ENCODE peak calls at places on chromosomes 6 and 20, in seven cellular contexts. F, N, Q, S, Z, I and Y are unnamed samples.

GRCh38 chr20:24949756-24950127 is 673 bp downstream of the CST7 start:
- DNase-seq in S (no peak), Q (no peak), N (peak), F (peak), Z (peak), I (peak), Y (no peak)

GRCh38 chr6:85360794-85361642 is 88.9 kb upstream of the NT5E start:
- DNase-seq in S (peak), Z (no peak), F (peak), N (peak), I (no peak), Q (peak), Y (peak)

GRCh38 chr6:14462135-14462905 is 344.7 kb downstream of the CD83 start:
- DNase-seq in N (no peak), S (no peak), F (no peak), Z (no peak), Q (no peak), I (no peak), Y (no peak)

GRCh38 chr6:33856655-33857054 is 52.9 kb upstream of the MLN start:
- DNase-seq in I (peak), Z (no peak), F (peak), Q (no peak), S (no peak), N (peak), Y (no peak)

GRCh38 chr6:1463275-1463674 is 73.9 kb downstream of the FOXF2 start:
- DNase-seq in S (no peak), Z (no peak), Q (no peak), N (no peak), I (no peak), F (no peak), Y (no peak)

GRCh38 chr6:44674226-44675155 is 287.0 kb downstream of the CDC5L start:
- DNase-seq in Z (no peak), N (no peak), Q (no peak), F (no peak), I (no peak), S (no peak), Y (no peak)

GRCh38 chr6:105164418-105164817 is 15.4 kb downstream of the POPDC3 start:
- DNase-seq in N (no peak), S (peak), Q (peak), I (no peak), Z (no peak), F (no peak), Y (peak)

GRCh38 chr6:117227245-117227962 is 38.0 kb upstream of the VGLL2 start:
- DNase-seq in S (no peak), N (no peak), Z (no peak), I (no peak), Q (no peak), F (no peak), Y (no peak)

GRCh38 chr20:2692036-2692885 is at the start of gene EBF4:
- DNase-seq in I (peak), N (peak), Z (peak), F (peak), Q (peak), S (peak), Y (peak)

GRCh38 chr6:121584591-121585369 is 149.3 kb downstream of the GJA1 start:
- DNase-seq in Z (no peak), S (peak), F (no peak), I (no peak), N (no peak), Q (peak), Y (peak)

GRCh38 chr6:44801188-44801587 is 413.7 kb downstream of the CDC5L start:
- DNase-seq in S (no peak), Q (no peak), I (no peak), Z (no peak), N (no peak), F (no peak), Y (no peak)

GRCh38 chr6:54074591-54075195 is 36.5 kb upstream of the MLIP start:
- DNase-seq in I (no peak), S (no peak), Z (no peak), F (no peak), N (no peak), Q (no peak), Y (peak)

GRCh38 chr6:122008105-122009100 is 391.0 kb upstream of the HSF2 start:
- DNase-seq in S (peak), Q (peak), I (no peak), N (no peak), F (no peak), Z (no peak), Y (peak)

GRCh38 chr20:56202493-56203077 is 45.9 kb upstream of the MC3R start:
- DNase-seq in S (peak), N (no peak), Z (no peak), Q (peak), F (peak), I (no peak), Y (peak)

GRCh38 chr6:63245908-63246307 is 34.6 kb downstream of the FKBP1C start:
- DNase-seq in Z (no peak), S (no peak), I (no peak), N (no peak), F (peak), Q (no peak), Y (no peak)

GRCh38 chr6:106961801-106962200 is 12.7 kb downstream of the CD24 start:
- DNase-seq in S (no peak), Q (no peak), N (no peak), F (no peak), Z (no peak), I (no peak), Y (no peak)

GRCh38 chr20:37774143-37774542 is 80.3 kb downstream of the CTNNBL1 start:
- DNase-seq in S (no peak), I (no peak), Q (no peak), Z (no peak), F (no peak), N (no peak), Y (no peak)

GRCh38 chr20:22836877-22837276 is 198.2 kb upstream of the SSTR4 start:
- DNase-seq in I (no peak), S (peak), N (no peak), Q (peak), F (no peak), Z (no peak), Y (peak)

GRCh38 chr20:10609276-10609675 is 64.5 kb downstream of the JAG1 start:
- DNase-seq in Z (peak), N (no peak), S (peak), F (no peak), I (no peak), Q (peak), Y (peak)

GRCh38 chr6:38262609-38263008 is 377.1 kb downstream of the BTBD9 start:
- DNase-seq in Q (peak), I (no peak), F (no peak), Z (no peak), N (no peak), S (peak), Y (peak)

GRCh38 chr6:12656841-12657435 is 59.6 kb upstream of the PHACTR1 start:
- DNase-seq in F (no peak), Q (no peak), N (no peak), Z (no peak), I (no peak), S (no peak), Y (no peak)

GRCh38 chr20:18541741-18542140 is 25.5 kb upstream of the SMIM26 start:
- DNase-seq in S (no peak), F (no peak), I (no peak), Q (peak), Z (no peak), N (no peak), Y (no peak)

GRCh38 chr20:43954704-43955243 is 40.1 kb downstream of the TOX2 start:
- DNase-seq in Q (no peak), I (no peak), Z (no peak), N (no peak), F (no peak), S (peak), Y (no peak)

GRCh38 chr20:3935956-3936340 is 46.8 kb downstream of the PANK2 start:
- DNase-seq in I (no peak), F (no peak), S (no peak), Z (no peak), Q (no peak), N (no peak), Y (no peak)

GRCh38 chr6:25883536-25883935 is 9.5 kb upstream of the SLC17A3 start:
- DNase-seq in S (no peak), N (no peak), Q (peak), F (no peak), I (no peak), Z (no peak), Y (no peak)

GRCh38 chr6:128336436-128337095 is 183.8 kb downstream of the PTPRK start:
- DNase-seq in S (no peak), F (no peak), N (no peak), Q (peak), Z (no peak), I (no peak), Y (no peak)

GRCh38 chr20:62952373-62953166 is at the start of gene SLC17A9:
- DNase-seq in N (peak), Z (peak), I (peak), Q (peak), S (no peak), F (peak), Y (no peak)

GRCh38 chr20:32040142-32040953 is 11.7 kb upstream of the HCK start:
- DNase-seq in Q (no peak), N (peak), Z (no peak), F (peak), S (no peak), I (peak), Y (no peak)

GRCh38 chr20:9458075-9458818 is 56.1 kb upstream of the LAMP5 start:
- DNase-seq in N (no peak), Z (no peak), F (peak), S (no peak), Q (peak), I (no peak), Y (peak)

GRCh38 chr20:33490023-33490933 is at the start of gene CBFA2T2:
- DNase-seq in Q (peak), Z (peak), F (no peak), N (peak), S (peak), I (no peak), Y (peak)

GRCh38 chr20:46512943-46513844 is at the start of gene ZNF334:
- DNase-seq in I (peak), N (peak), Z (peak), Q (peak), F (peak), S (peak), Y (peak)

GRCh38 chr20:48695738-48696137 is 132.1 kb downstream of the PREX1 start:
- DNase-seq in I (no peak), F (no peak), S (no peak), Z (no peak), Q (no peak), N (no peak), Y (no peak)

GRCh38 chr20:48697845-48698491 is 129.8 kb downstream of the PREX1 start:
- DNase-seq in Z (peak), N (peak), F (no peak), S (peak), I (peak), Q (peak), Y (peak)

GRCh38 chr20:48695255-48695654 is 132.5 kb downstream of the PREX1 start:
- DNase-seq in Q (no peak), N (no peak), I (no peak), F (no peak), S (no peak), Z (no peak), Y (no peak)

GRCh38 chr20:48701702-48702101 is 126.1 kb downstream of the PREX1 start:
- DNase-seq in N (no peak), Z (peak), Q (no peak), I (peak), S (no peak), F (no peak), Y (no peak)

GRCh38 chr20:48698507-48699267 is 129.1 kb downstream of the PREX1 start:
- DNase-seq in F (no peak), I (peak), Z (peak), N (no peak), Q (no peak), S (no peak), Y (no peak)
- TF ChIP-seq CTCF in F (peak), I (no peak), Z (no peak), N (no peak), Q (no peak), S (no peak), Y (peak)

GRCh38 chr6:162973975-162974374 is 246.2 kb downstream of the PACRG start:
- DNase-seq in F (no peak), S (no peak), Q (no peak), I (no peak), N (no peak), Z (no peak), Y (no peak)

GRCh38 chr6:162973141-162973872 is 245.5 kb downstream of the PACRG start:
- DNase-seq in Q (no peak), I (no peak), S (no peak), Z (no peak), F (no peak), N (no peak), Y (peak)

GRCh38 chr6:162974685-162975084 is 246.9 kb downstream of the PACRG start:
- DNase-seq in Q (peak), Z (no peak), S (peak), I (no peak), N (no peak), F (no peak), Y (no peak)

GRCh38 chr6:162976141-162976540 is 248.4 kb downstream of the PACRG start:
- DNase-seq in N (no peak), F (no peak), Z (no peak), I (no peak), Q (no peak), S (no peak), Y (no peak)

GRCh38 chr6:162971346-162971745 is 243.6 kb downstream of the PACRG start:
- DNase-seq in S (no peak), Q (no peak), F (no peak), I (no peak), N (no peak), Z (no peak), Y (no peak)
- H3K4me3 ChIP-seq in S (no peak), Q (no peak), F (no peak), I (no peak), N (no peak), Z (no peak), Y (no peak)

DNA sequence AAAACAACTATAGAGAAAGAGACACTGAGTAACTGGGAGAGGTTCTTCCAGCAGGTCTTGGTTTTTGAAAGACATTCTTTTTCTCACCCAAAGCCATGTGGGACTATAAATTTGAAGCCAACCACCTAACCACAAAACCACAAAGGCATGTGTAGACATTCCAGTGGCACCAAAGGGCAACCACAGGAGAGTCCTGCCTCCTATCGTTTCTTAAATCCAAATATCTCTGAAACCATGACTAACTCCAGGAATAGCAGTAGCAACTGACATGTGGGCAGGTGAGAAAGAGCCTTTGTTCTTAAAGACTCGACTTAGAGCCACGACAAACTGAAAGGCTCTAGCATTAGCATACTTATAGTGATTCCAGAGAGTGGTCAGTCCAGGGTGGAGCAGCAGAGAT is 9.3 kb upstream of the COL9A1 start:
- DNase-seq in N (no peak), S (peak), Z (no peak), F (peak), Q (peak), I (no peak), Y (peak)
- TF ChIP-seq CTCF in N (no peak), S (no peak), Z (no peak), F (no peak), Q (no peak), I (no peak), Y (no peak)

GRCh38 chr6:152948150-152948768 is 34.6 kb downstream of the FBXO5 start:
- DNase-seq in N (no peak), Z (no peak), I (no peak), S (peak), F (peak), Q (peak), Y (peak)
- H3K4me3 ChIP-seq in N (no peak), Z (no peak), I (peak), S (peak), F (no peak), Q (no peak), Y (no peak)

DNA sequence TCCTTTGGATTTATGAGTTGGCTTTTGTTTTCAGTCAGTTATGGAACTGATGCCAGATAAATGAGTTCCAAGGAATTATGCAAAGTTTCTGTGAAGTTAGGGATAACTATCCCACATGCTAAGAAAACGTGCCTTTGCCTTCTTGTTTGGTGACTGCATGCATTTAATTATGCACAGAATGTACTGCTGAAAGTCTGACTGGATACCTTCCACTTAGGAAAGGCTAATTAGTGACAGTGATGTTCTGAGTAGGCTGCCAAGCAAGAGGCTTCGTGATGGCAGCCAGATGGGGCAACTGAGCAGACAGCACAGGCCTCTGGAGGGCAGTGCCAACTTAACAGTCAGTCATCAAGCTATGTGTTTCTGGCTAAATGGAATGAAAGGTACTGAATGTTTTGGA is 289.9 kb downstream of the CD109 start:
- DNase-seq in F (peak), I (no peak), Q (peak), Z (no peak), S (peak), N (no peak), Y (peak)
- TF ChIP-seq CTCF in F (peak), I (no peak), Q (peak), Z (peak), S (peak), N (no peak), Y (peak)

GRCh38 chr6:93419304-93420162 is at the start of gene EPHA7:
- DNase-seq in I (peak), F (peak), Z (peak), Q (peak), S (peak), N (peak), Y (peak)

GRCh38 chr6:93417421-93417996 is 1.9 kb downstream of the EPHA7 start:
- DNase-seq in Q (peak), I (no peak), F (no peak), N (no peak), Z (peak), S (peak), Y (peak)

GRCh38 chr6:93418113-93418447 is 1.3 kb downstream of the EPHA7 start:
- DNase-seq in N (no peak), F (no peak), I (no peak), Z (no peak), S (no peak), Q (no peak), Y (no peak)

GRCh38 chr6:93418448-93419303 is 683 bp downstream of the EPHA7 start:
- DNase-seq in F (no peak), N (peak), Z (peak), I (peak), S (no peak), Q (peak), Y (peak)

GRCh38 chr6:93420163-93420806 is 926 bp upstream of the EPHA7 start:
- DNase-seq in Q (peak), F (no peak), Z (no peak), N (no peak), I (no peak), S (no peak), Y (peak)
- H3K4me3 ChIP-seq in Q (peak), F (no peak), Z (peak), N (peak), I (peak), S (peak), Y (peak)

GRCh38 chr6:3809982-3810381 is 39.2 kb upstream of the FAM50B start:
- DNase-seq in I (no peak), Q (no peak), Z (no peak), S (no peak), N (no peak), F (no peak), Y (no peak)

GRCh38 chr6:3811191-3811590 is 38.0 kb upstream of the FAM50B start:
- DNase-seq in Z (no peak), Q (no peak), F (no peak), I (no peak), S (no peak), N (no peak), Y (no peak)

GRCh38 chr6:3809515-3809891 is 39.7 kb upstream of the FAM50B start:
- DNase-seq in F (no peak), N (no peak), Z (no peak), Q (no peak), I (no peak), S (no peak), Y (no peak)

GRCh38 chr6:3808189-3808588 is 41.0 kb upstream of the FAM50B start:
- DNase-seq in Q (peak), I (no peak), F (no peak), S (no peak), N (no peak), Z (no peak), Y (no peak)

DNA sequence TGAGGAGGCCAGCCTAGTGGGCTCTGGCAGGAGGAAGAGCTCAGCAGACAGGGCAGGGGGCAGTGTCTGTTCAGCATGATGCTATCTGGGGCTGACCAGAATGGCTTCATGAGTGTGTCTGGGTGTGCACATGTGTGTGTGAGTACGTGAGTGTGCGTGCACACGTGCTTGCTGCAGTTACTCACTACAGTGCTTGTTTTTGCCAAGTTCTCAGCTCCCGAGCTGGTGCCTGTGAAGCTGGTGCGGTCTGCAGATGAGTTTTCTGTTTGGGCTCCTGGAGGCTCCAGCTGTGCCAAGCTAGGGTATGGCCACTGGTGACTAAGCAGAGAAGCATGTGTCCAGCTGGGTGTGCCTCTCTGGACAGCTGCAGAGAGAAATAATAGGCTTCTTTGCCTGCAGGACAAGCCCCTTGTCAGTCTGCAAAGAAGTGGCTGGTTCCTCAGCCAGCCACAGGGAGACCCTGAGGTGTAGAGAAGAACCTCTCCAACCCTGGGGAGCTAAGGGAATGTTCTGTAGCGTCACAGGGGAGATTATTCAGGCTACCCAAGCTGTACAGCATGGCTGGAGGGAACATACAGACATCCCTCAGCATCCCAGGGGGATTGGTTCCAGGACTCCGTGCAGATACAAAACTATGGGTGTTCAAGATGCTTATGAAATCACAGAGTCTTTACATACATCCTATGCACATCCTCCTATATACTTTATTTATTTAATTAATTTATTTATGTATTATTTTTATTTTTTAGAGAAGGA is 40.2 kb upstream of the FAM50B start:
- DNase-seq in Z (peak), F (no peak), N (peak), Q (peak), I (no peak), S (peak), Y (peak)
- TF ChIP-seq CTCF in Z (no peak), F (no peak), N (no peak), Q (no peak), I (no peak), S (peak), Y (peak)